ENCODE peak calls at places on chromosome 1, in four cellular contexts. X is HCT116, I is breast epithelium, Q is GM12891. V is an unnamed sample.

GRCh38 chr1:101262060-101262459 is 25.2 kb downstream of the S1PR1 start:
- DNase-seq in X (no peak), I (no peak), Q (no peak), V (no peak)

GRCh38 chr1:53306168-53306567 is 21.7 kb downstream of the LRP8 start:
- DNase-seq in X (no peak), I (no peak), Q (no peak), V (no peak)

GRCh38 chr1:214548988-214549387 is 2.4 kb downstream of the PTPN14 start:
- DNase-seq in X (no peak), I (peak; percentile 65), Q (no peak), V (peak; percentile 31)

GRCh38 chr1:183234660-183235476 is 48.8 kb downstream of the LAMC2 start:
- DNase-seq in X (peak; percentile 62), I (peak; percentile 82), Q (no peak), V (peak; percentile 83)

GRCh38 chr1:225845633-225846259 is 35.8 kb downstream of the EPHX1 start:
- DNase-seq in X (peak; percentile 61), I (peak; percentile 73), Q (peak; percentile 44), V (peak; percentile 82)

GRCh38 chr1:209160230-209160629 is 423.3 kb upstream of the CAMK1G start:
- DNase-seq in X (no peak), I (no peak), Q (no peak), V (no peak)

GRCh38 chr1:44566281-44567046 is 107.8 kb downstream of the TMEM53 start:
- DNase-seq in X (no peak), I (no peak), Q (no peak), V (no peak)

GRCh38 chr1:204081791-204082513 is 9.0 kb downstream of the SOX13 start:
- DNase-seq in X (no peak), I (no peak), Q (no peak), V (no peak)

GRCh38 chr1:88063605-88064004 is 620.5 kb upstream of the PKN2 start:
- DNase-seq in X (no peak), I (no peak), Q (no peak), V (no peak)

GRCh38 chr1:32972814-32973428 is 8.3 kb upstream of the RNF19B start:
- DNase-seq in X (no peak), I (peak; percentile 49), Q (peak; percentile 30), V (peak; percentile 76)

GRCh38 chr1:21072721-21073120 is 104.0 kb downstream of the EIF4G3 start:
- DNase-seq in X (no peak), I (no peak), Q (no peak), V (no peak)

GRCh38 chr1:112388436-112388835 is 7.6 kb upstream of the CTTNBP2NL start:
- DNase-seq in X (no peak), I (no peak), Q (no peak), V (no peak)

GRCh38 chr1:53025034-53025777 is 36.8 kb upstream of the PODN start:
- DNase-seq in X (no peak), I (no peak), Q (no peak), V (no peak)

GRCh38 chr1:237145379-237145778 is 103.4 kb downstream of the RYR2 start:
- DNase-seq in X (no peak), I (no peak), Q (no peak), V (no peak)

GRCh38 chr1:39995973-39996393 is 41.0 kb downstream of the MFSD2A start:
- DNase-seq in X (no peak), I (no peak), Q (peak; percentile 47), V (no peak)

GRCh38 chr1:224932607-224933249 is 3.3 kb downstream of the DNAH14 start:
- DNase-seq in X (no peak), I (no peak), Q (no peak), V (no peak)

GRCh38 chr1:58460469-58460868 is 86.1 kb downstream of the OMA1 start:
- DNase-seq in X (no peak), I (no peak), Q (no peak), V (no peak)

GRCh38 chr1:10724948-10725852 is 71.2 kb downstream of the CASZ1 start:
- DNase-seq in X (no peak), I (peak; percentile 47), Q (no peak), V (peak; percentile 54)

GRCh38 chr1:172054172-172054571 is 212.9 kb downstream of the DNM3 start:
- DNase-seq in X (no peak), I (no peak), Q (no peak), V (no peak)

GRCh38 chr1:183096889-183097288 is 73.7 kb downstream of the LAMC1 start:
- DNase-seq in X (no peak), I (no peak), Q (no peak), V (no peak)

GRCh38 chr1:154190550-154190949 is 1.4 kb downstream of the TPM3 start:
- DNase-seq in X (no peak), I (peak; percentile 29), Q (no peak), V (no peak)

GRCh38 chr1:188706742-188707141 is 1770.9 kb downstream of the BRINP3 start:
- DNase-seq in X (peak; percentile 91), I (no peak), Q (no peak), V (no peak)

DNA sequence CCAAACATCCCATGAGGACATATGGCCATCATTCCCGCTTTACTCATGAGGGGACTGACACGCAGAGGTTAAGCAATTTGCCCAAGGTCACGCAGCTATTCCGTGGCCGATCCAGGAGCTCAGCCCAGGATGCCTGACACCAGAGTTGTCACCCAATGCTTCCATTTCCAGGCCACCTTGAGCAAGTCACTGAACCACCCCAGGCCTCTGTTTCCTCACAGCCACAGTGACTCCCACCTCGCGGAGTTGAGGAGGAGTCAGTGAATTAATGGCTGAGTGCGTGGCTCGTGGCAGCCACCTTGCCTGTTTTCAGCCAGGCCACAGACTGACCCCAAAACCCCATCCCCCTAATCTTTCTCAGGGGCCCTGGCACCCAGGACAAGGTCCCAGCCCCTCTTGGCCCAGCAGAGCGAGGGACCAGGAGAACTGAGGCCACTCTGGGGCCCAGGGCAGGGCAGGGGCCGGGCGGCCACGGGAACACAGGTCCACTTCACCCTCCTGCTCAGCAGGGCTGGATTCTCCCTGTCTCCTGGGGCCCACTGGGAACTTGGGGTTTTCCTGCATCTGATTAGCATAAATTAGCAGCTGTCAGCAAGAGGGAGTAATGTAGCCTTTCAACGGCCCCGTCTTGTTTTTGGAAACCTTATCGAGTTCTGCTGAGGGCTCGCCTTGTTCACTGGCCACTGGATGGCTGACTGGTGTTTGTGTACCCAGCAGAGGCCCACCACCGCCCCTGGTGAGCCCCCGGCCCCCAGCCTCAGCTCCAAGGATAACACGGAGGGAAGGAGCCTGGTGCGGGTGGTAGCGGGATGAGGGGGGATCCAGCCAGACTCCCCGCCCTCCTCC is 19.7 kb upstream of the LAPTM5 start:
- DNase-seq in X (no peak), I (no peak), Q (no peak), V (no peak)
- TF ChIP-seq POLR2AphosphoS5 in X (no peak), I (no peak), Q (no peak), V (no peak)

GRCh38 chr1:89581859-89582258 is 51.1 kb upstream of the LRRC8C start:
- DNase-seq in X (no peak), I (no peak), Q (no peak), V (no peak)
- TF ChIP-seq POLR2A in X (no peak), I (no peak), Q (no peak), V (no peak)

GRCh38 chr1:12177156-12177998 is 10.6 kb downstream of the TNFRSF1B start:
- DNase-seq in X (no peak), I (no peak), Q (no peak), V (no peak)

GRCh38 chr1:12179111-12179519 is 12.3 kb downstream of the TNFRSF1B start:
- DNase-seq in X (peak; percentile 63), I (no peak), Q (no peak), V (no peak)

GRCh38 chr1:12176298-12177118 is 9.7 kb downstream of the TNFRSF1B start:
- DNase-seq in X (no peak), I (no peak), Q (no peak), V (no peak)

GRCh38 chr1:12178511-12178910 is 11.7 kb downstream of the TNFRSF1B start:
- DNase-seq in X (no peak), I (no peak), Q (no peak), V (no peak)

GRCh38 chr1:12177999-12178441 is 11.2 kb downstream of the TNFRSF1B start:
- DNase-seq in X (peak; percentile 35), I (no peak), Q (no peak), V (no peak)
- TF ChIP-seq POLR2AphosphoS5 in X (no peak), I (peak; percentile 47), Q (no peak), V (no peak)

GRCh38 chr1:159925713-159926066 is 383 bp upstream of the TAGLN2 start:
- DNase-seq in X (no peak), I (peak; percentile 70), Q (no peak), V (peak; percentile 48)

GRCh38 chr1:159923203-159924024 is 1.9 kb downstream of the TAGLN2 start:
- DNase-seq in X (no peak), I (peak; percentile 89), Q (no peak), V (peak; percentile 71)

GRCh38 chr1:159924791-159925712 is at the start of gene TAGLN2:
- DNase-seq in X (peak; percentile 79), I (peak; percentile 85), Q (peak; percentile 96), V (peak; percentile 90)

GRCh38 chr1:159922499-159923202 is 2.7 kb downstream of the TAGLN2 start:
- DNase-seq in X (no peak), I (no peak), Q (no peak), V (no peak)

GRCh38 chr1:159924025-159924790 is 1.1 kb downstream of the TAGLN2 start:
- DNase-seq in X (peak; percentile 55), I (peak; percentile 86), Q (peak; percentile 68), V (peak; percentile 85)
- TF ChIP-seq POLR2A in X (no peak), I (peak; percentile 63), Q (no peak), V (peak; percentile 70)

GRCh38 chr1:6269271-6269996 is 8.5 kb upstream of the GPR153 start:
- DNase-seq in X (no peak), I (no peak), Q (no peak), V (no peak)
- TF ChIP-seq POLR2AphosphoS5 in X (no peak), I (no peak), Q (no peak), V (no peak)

GRCh38 chr1:27601771-27602509 is 2.0 kb downstream of the AHDC1 start:
- DNase-seq in X (no peak), I (peak; percentile 64), Q (no peak), V (peak; percentile 31)

GRCh38 chr1:27603962-27604578 is at the start of gene AHDC1:
- DNase-seq in X (peak; percentile 65), I (peak; percentile 93), Q (peak; percentile 96), V (peak; percentile 94)

GRCh38 chr1:27602510-27603319 is 1.2 kb downstream of the AHDC1 start:
- DNase-seq in X (no peak), I (no peak), Q (no peak), V (peak; percentile 59)

GRCh38 chr1:27604579-27605299 is 795 bp upstream of the AHDC1 start:
- DNase-seq in X (no peak), I (no peak), Q (no peak), V (no peak)

GRCh38 chr1:27603320-27603961 is 503 bp downstream of the AHDC1 start:
- DNase-seq in X (no peak), I (no peak), Q (peak; percentile 72), V (peak; percentile 26)
- TF ChIP-seq POLR2A in X (no peak), I (no peak), Q (no peak), V (peak; percentile 30)

DNA sequence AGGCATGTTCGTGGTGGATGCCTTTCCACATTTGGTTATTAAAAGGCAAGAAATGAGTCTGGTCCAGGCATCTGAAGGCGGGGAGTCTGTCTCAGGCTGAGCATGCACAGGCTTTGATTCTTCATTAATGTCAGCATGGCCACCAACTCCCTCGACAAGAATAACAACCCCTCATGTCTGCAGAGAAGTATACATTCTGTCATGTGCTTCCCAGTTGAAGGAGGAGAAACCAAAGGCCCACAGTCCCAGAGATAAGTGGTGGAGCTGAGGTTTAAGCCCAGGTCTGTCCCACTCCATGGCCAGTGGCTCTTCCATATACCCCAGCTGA is 61.6 kb upstream of the LAPTM5 start:
- DNase-seq in X (no peak), I (no peak), Q (no peak), V (no peak)
- TF ChIP-seq POLR2AphosphoS5 in X (no peak), I (no peak), Q (no peak), V (no peak)